ENCODE peak calls at places on chromosome 22, in seven cellular contexts. O is IMR-90, R is gastrocnemius medialis, H is transverse colon, T is breast epithelium, Y is HCT116, M is uterus. N is an unnamed sample. For H3K4me1, the result is how much of the 10 kb centered on the place peaks cover.

GRCh38 chr22:36405671-36406070 is 17.9 kb upstream of the MYH9 start:
- DNase-seq in O (no peak), R (peak), H (peak), T (no peak), Y (no peak), M (no peak), N (no peak)

GRCh38 chr22:37575490-37576003 is 4.3 kb downstream of the LGALS2 start:
- DNase-seq in O (no peak), R (no peak), H (no peak), T (no peak), Y (no peak), M (no peak), N (no peak)

GRCh38 chr22:45731798-45732495 is 60.3 kb downstream of the ATXN10 start:
- DNase-seq in O (peak), R (no peak), H (no peak), T (no peak), Y (no peak), M (no peak), N (no peak)

GRCh38 chr22:44409211-44409648 is 88.8 kb downstream of the RTL6 start:
- DNase-seq in O (no peak), R (no peak), H (no peak), T (peak), Y (no peak), M (no peak), N (no peak)

GRCh38 chr22:28034760-28035401 is 115.8 kb upstream of the PITPNB start:
- DNase-seq in O (peak), R (peak), H (peak), T (no peak), Y (no peak), M (peak), N (peak)

GRCh38 chr22:44735518-44736428 is 16.6 kb upstream of the ARHGAP8 start:
- DNase-seq in O (peak), R (peak), H (peak), T (peak), Y (no peak), M (peak), N (peak)

GRCh38 chr22:35894937-35895708 is 133.5 kb downstream of the RBFOX2 start:
- DNase-seq in O (peak), R (peak), H (peak), T (no peak), Y (no peak), M (peak), N (no peak)

GRCh38 chr22:44729391-44730012 is 22.9 kb upstream of the ARHGAP8 start:
- DNase-seq in O (peak), R (no peak), H (no peak), T (no peak), Y (no peak), M (peak), N (peak)

GRCh38 chr22:20829735-20830134 is 28.9 kb downstream of the PI4KA start:
- DNase-seq in O (no peak), R (no peak), H (no peak), T (no peak), Y (no peak), M (no peak), N (no peak)

GRCh38 chr22:33461698-33462434 is 403.7 kb upstream of the SYN3 start:
- DNase-seq in O (no peak), R (no peak), H (no peak), T (no peak), Y (no peak), M (no peak), N (no peak)

GRCh38 chr22:19429950-19430889 is 1.3 kb downstream of the HIRA start:
- DNase-seq in O (peak), R (no peak), H (peak), T (no peak), Y (no peak), M (no peak), N (peak)

GRCh38 chr22:33426451-33426850 is 368.3 kb upstream of the SYN3 start:
- DNase-seq in O (peak), R (no peak), H (no peak), T (no peak), Y (no peak), M (no peak), N (no peak)

GRCh38 chr22:20117656-20118571 is 888 bp upstream of the TRMT2A start:
- DNase-seq in O (peak), R (no peak), H (peak), T (no peak), Y (no peak), M (no peak), N (peak)

GRCh38 chr22:19213496-19214473 is 35.2 kb upstream of the SLC25A1 start:
- DNase-seq in O (peak), R (no peak), H (no peak), T (no peak), Y (no peak), M (no peak), N (no peak)

GRCh38 chr22:29343313-29343805 is 27.9 kb upstream of the RASL10A start:
- DNase-seq in O (peak), R (no peak), H (no peak), T (peak), Y (no peak), M (no peak), N (no peak)

GRCh38 chr22:20430101-20430640 is 7.5 kb downstream of the SCARF2 start:
- DNase-seq in O (no peak), R (no peak), H (no peak), T (no peak), Y (no peak), M (no peak), N (no peak)

GRCh38 chr22:37196539-37197450 is 8.7 kb upstream of the C1QTNF6 start:
- DNase-seq in O (peak), R (peak), H (peak), T (peak), Y (peak), M (peak), N (peak)

GRCh38 chr22:45082795-45083194 is 73.0 kb upstream of the PHF21B start:
- DNase-seq in O (no peak), R (no peak), H (no peak), T (no peak), Y (no peak), M (no peak), N (no peak)

GRCh38 chr22:19759994-19760651 is 455 bp upstream of the TBX1 start:
- DNase-seq in O (no peak), R (no peak), H (no peak), T (no peak), Y (no peak), M (no peak), N (no peak)

GRCh38 chr22:21714784-21715183 is 20.8 kb downstream of the YPEL1 start:
- DNase-seq in O (peak), R (no peak), H (no peak), T (no peak), Y (no peak), M (no peak), N (no peak)

GRCh38 chr22:50174382-50175190 is 4.1 kb downstream of the PANX2 start:
- DNase-seq in O (no peak), R (no peak), H (no peak), T (no peak), Y (no peak), M (no peak), N (peak)

GRCh38 chr22:22023581-22024137 is 41.1 kb upstream of the TOP3B start:
- DNase-seq in O (no peak), R (no peak), H (no peak), T (no peak), Y (no peak), M (no peak), N (no peak)

GRCh38 chr22:20933910-20934309 is 16.7 kb downstream of the CRKL start:
- DNase-seq in O (no peak), R (no peak), H (no peak), T (no peak), Y (no peak), M (no peak), N (no peak)

GRCh38 chr22:26702906-26703830 is 45.8 kb downstream of the MIAT start:
- DNase-seq in O (peak), R (no peak), H (no peak), T (no peak), Y (no peak), M (no peak), N (no peak)

GRCh38 chr22:37328017-37328416 is 45.7 kb downstream of the CYTH4 start:
- DNase-seq in O (peak), R (no peak), H (no peak), T (no peak), Y (peak), M (no peak), N (no peak)

GRCh38 chr22:42773161-42773560 is 52.5 kb upstream of the A4GALT start:
- DNase-seq in O (no peak), R (no peak), H (no peak), T (no peak), Y (no peak), M (no peak), N (no peak)

GRCh38 chr22:42780070-42780540 is 59.4 kb upstream of the A4GALT start:
- DNase-seq in O (peak), R (no peak), H (peak), T (no peak), Y (peak), M (peak), N (no peak)

GRCh38 chr22:42772647-42773046 is 52.0 kb upstream of the A4GALT start:
- DNase-seq in O (no peak), R (no peak), H (no peak), T (no peak), Y (no peak), M (no peak), N (no peak)

DNA sequence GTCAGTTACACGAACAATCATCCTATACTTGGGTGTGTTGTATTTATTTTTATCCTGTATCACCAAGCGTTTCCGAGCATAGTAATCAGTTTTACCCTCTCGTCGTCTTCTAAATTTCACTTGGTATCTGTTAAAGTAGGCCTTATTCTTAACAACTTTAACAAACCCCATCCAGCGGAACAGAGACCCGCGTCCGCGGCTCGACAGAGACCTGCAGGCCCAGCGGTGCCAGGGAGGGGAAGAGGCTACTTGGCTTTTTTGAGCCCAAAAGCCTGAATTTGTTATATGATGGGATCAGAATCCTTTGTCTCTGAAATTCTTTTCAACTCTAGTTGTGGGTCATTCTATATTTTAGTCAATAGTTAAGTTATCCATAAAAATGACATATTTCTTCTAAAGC is 56.5 kb upstream of the A4GALT start:
- DNase-seq in O (no peak), R (no peak), H (no peak), T (no peak), Y (no peak), M (no peak), N (no peak)
- TF ChIP-seq POLR2A in O (no peak), R (no peak), H (no peak), T (no peak), Y (no peak), M (no peak), N (no peak)

GRCh38 chr22:31139066-31139465 is 1.2 kb downstream of the PLA2G3 start:
- DNase-seq in O (no peak), R (no peak), H (no peak), T (no peak), Y (no peak), M (no peak), N (no peak)

GRCh38 chr22:31138126-31138525 is 2.2 kb downstream of the PLA2G3 start:
- DNase-seq in O (no peak), R (no peak), H (no peak), T (no peak), Y (no peak), M (no peak), N (no peak)

GRCh38 chr22:31140746-31141145 is 438 bp upstream of the PLA2G3 start:
- DNase-seq in O (no peak), R (no peak), H (no peak), T (no peak), Y (no peak), M (no peak), N (no peak)

GRCh38 chr22:31141551-31141950 is 1.2 kb upstream of the PLA2G3 start:
- DNase-seq in O (no peak), R (no peak), H (no peak), T (no peak), Y (no peak), M (no peak), N (no peak)

GRCh38 chr22:31139866-31140716 is at the start of gene PLA2G3:
- DNase-seq in O (peak), R (no peak), H (no peak), T (no peak), Y (no peak), M (no peak), N (no peak)
- TF ChIP-seq CTCF in O (peak), R (no peak), H (no peak), T (no peak), Y (no peak), M (no peak), N (no peak)

GRCh38 chr22:17235861-17236260 is 16.6 kb upstream of the ADA2 start:
- DNase-seq in O (no peak), R (no peak), H (no peak), T (no peak), Y (no peak), M (no peak), N (no peak)

GRCh38 chr22:17235149-17235655 is 16.0 kb upstream of the ADA2 start:
- DNase-seq in O (no peak), R (no peak), H (no peak), T (no peak), Y (no peak), M (no peak), N (no peak)

GRCh38 chr22:17232406-17232805 is 13.2 kb upstream of the ADA2 start:
- DNase-seq in O (no peak), R (no peak), H (no peak), T (no peak), Y (no peak), M (no peak), N (no peak)

GRCh38 chr22:17233348-17234043 is 14.3 kb upstream of the ADA2 start:
- DNase-seq in O (no peak), R (no peak), H (no peak), T (no peak), Y (no peak), M (no peak), N (no peak)

GRCh38 chr22:17234144-17234623 is 14.9 kb upstream of the ADA2 start:
- DNase-seq in O (no peak), R (no peak), H (no peak), T (no peak), Y (peak), M (no peak), N (no peak)
- H3K4me1 ChIP-seq in O (under half), R (under half), H (under half), T (under half), Y (under half), M (under half), N (under half)

DNA sequence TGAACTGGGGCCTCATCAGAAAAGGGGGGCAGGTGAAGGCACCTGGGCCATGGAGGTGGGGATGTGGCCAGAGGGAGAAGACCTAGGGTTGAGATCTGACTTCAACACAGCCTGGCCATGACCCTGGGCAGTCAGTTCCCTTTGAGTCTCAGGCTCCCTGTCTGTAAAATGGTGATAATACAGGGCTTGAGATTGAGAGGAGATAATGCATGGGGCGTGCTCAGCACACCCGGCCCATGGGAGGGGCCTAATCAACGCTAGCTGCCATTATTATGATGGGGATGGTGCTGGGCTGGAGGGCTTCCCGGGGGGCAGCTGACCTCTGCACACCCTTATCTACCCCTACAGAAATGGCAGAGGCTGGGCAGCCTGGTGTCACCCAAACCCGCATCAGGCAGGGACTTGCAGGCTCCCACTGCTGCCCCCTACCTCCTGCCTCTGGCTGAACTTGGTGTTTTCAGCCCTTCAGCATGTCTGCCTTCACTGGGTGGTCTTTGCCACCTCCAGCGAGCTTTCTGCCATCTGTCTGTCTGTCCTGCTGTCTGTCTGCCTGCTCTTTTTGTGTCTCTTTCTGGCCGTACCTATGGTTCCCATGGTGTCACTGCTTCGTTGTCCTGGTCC is 84.5 kb downstream of the CACNA1I start:
- DNase-seq in O (no peak), R (no peak), H (no peak), T (no peak), Y (no peak), M (no peak), N (no peak)
- TF ChIP-seq POLR2A in O (no peak), R (no peak), H (no peak), T (no peak), Y (no peak), M (no peak), N (no peak)

GRCh38 chr22:49134076-49134475 is 693.6 kb downstream of the BRD1 start:
- DNase-seq in O (no peak), R (no peak), H (no peak), T (no peak), Y (no peak), M (no peak), N (no peak)

GRCh38 chr22:49136041-49136815 is 691.4 kb downstream of the BRD1 start:
- DNase-seq in O (no peak), R (no peak), H (no peak), T (no peak), Y (no peak), M (no peak), N (no peak)

GRCh38 chr22:49138250-49138790 is 689.4 kb downstream of the BRD1 start:
- DNase-seq in O (no peak), R (no peak), H (no peak), T (no peak), Y (no peak), M (no peak), N (no peak)

GRCh38 chr22:49137216-49137840 is 690.3 kb downstream of the BRD1 start:
- DNase-seq in O (no peak), R (no peak), H (no peak), T (no peak), Y (no peak), M (no peak), N (no peak)

DNA sequence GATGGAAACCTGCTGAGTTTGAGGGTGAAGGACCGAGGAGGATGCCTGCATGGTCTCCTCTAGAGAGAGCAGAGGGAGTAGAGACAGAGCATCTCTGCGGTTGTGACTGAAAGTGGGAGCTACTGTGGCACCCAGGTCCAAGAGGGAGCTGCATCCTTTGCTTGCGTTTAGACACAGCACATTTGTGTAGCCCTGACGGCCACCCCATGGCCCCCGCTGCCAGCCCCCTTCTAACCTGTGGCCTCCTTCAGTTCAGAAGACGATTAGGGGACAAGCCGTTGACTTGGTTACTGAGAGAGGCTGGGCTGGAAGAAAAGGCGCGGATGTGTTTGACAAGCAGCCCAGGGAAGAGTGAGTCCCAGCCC is 690.9 kb downstream of the BRD1 start:
- DNase-seq in O (no peak), R (no peak), H (no peak), T (no peak), Y (no peak), M (no peak), N (no peak)
- TF ChIP-seq CTCF in O (no peak), R (no peak), H (no peak), T (no peak), Y (no peak), M (no peak), N (no peak)

DNA sequence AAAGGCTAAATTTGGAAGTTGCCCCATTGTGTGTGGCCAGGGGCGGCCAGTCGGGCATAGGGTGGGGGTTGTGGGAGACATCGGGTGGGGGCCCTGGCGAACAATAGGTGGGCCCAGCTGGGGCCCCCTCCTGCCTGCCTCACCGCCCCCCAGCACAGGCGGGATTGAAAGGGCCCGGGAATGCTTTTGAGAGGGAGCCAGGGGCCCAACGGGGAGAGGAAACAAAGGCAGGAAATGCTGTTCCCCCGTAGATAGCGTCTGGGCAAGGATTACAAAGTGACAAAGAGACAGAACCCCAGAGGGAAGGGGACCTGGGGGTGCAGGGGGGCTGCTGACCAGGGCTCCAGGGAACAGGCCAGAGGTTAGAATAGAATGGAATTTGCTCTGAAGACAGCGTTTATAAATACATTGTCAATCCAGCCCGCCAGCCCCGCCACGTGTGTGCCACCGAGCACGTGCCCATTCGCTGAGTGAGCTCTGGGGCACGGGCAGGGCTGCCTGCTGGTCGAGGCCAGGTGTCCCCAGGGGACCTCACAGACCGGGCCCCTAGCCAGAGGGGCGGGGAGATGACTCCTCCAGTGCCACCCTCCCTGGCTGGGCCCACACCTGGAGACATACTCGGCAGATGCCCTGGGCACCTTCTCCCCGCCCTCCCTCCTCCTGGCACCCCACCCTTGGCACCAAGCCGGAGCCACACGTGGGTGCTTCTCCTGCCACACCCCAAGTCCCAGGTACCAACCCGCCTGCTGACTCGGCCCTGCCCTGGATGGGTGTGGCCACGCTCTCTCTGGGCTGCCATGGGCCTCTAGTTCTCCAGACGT is 9.7 kb downstream of the PDGFB start:
- DNase-seq in O (no peak), R (peak), H (peak), T (peak), Y (no peak), M (no peak), N (no peak)
- H3K4me1 ChIP-seq in O (under half), R (half or more), H (under half), T (under half), Y (under half), M (under half), N (under half)

GRCh38 chr22:38656256-38657148 is at the start of the genes CBY1 and FAM227A:
- DNase-seq in O (peak), R (peak), H (peak), T (peak), Y (peak), M (peak), N (peak)
- TF ChIP-seq POLR2A in O (peak), R (peak), H (peak), T (peak), Y (no peak), M (peak), N (peak)

DNA sequence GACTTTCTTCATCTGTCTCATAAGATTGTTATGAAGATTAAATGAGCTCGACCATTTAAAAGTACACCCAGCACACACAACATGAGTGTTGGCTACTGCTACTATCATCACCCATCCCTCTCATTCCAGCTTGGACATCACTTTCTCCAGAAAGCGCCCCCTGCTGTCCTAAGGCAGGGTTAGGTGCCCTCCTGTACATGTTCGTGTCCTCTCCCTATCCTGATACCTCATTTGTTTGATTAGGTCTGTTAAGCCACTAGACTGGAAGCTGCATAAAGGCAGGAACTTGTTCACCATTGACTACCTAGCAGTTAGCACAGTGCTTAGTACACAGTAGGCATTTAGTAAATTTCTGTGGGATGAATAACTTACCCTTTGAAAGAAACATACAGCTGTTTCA is 85.5 kb downstream of the ENTHD1 start:
- DNase-seq in O (peak), R (no peak), H (peak), T (no peak), Y (peak), M (no peak), N (no peak)
- TF ChIP-seq CTCF in O (peak), R (peak), H (peak), T (no peak), Y (peak), M (no peak), N (peak)